ENCODE peak calls at places on chromosome 17, in four cellular contexts. D is K562, J is GM12878, E is GM12891. U is an unnamed sample.

GRCh38 chr17:14019186-14019956 is 49.9 kb upstream of the COX10 start:
- DNase-seq in D (peak; percentile 15), J (no peak), E (no peak), U (no peak)

GRCh38 chr17:74296548-74296936 is 22.5 kb downstream of the DNAI2 start:
- DNase-seq in D (peak; percentile 82), E (no peak), J (no peak), U (no peak)

GRCh38 chr17:78322327-78322857 is 37.5 kb downstream of the SOCS3 start:
- DNase-seq in E (no peak), J (no peak), D (no peak), U (no peak)

GRCh38 chr17:80889897-80890550 is 101.6 kb upstream of the CHMP6 start:
- DNase-seq in J (no peak), E (no peak), D (no peak), U (no peak)

GRCh38 chr17:1034652-1035210 is 37.8 kb downstream of the TIMM22 start:
- DNase-seq in E (no peak), D (no peak), J (no peak), U (no peak)

GRCh38 chr17:81142301-81143199 is 22.8 kb upstream of the PVALEF start:
- DNase-seq in J (peak; percentile 5), E (peak; percentile 79), D (peak; percentile 78), U (peak; percentile 67)

GRCh38 chr17:11981862-11982261 is 15.4 kb downstream of the ZNF18 start:
- DNase-seq in J (no peak), E (no peak), D (no peak), U (no peak)

GRCh38 chr17:76048025-76048605 is 21.0 kb upstream of the EVPL start:
- DNase-seq in J (no peak), E (no peak), D (no peak), U (no peak)

GRCh38 chr17:30323895-30324319 is 9.9 kb downstream of the TMIGD1 start:
- DNase-seq in J (no peak), D (no peak), E (no peak), U (peak; percentile 56)

GRCh38 chr17:21301593-21302550 is 17.4 kb downstream of the MAP2K3 start:
- DNase-seq in J (no peak), E (no peak), D (no peak), U (no peak)

GRCh38 chr17:31588512-31588911 is 197.0 kb downstream of the RAB11FIP4 start:
- DNase-seq in J (no peak), D (no peak), E (no peak), U (no peak)

GRCh38 chr17:48012151-48012520 is 25.5 kb downstream of the COPZ2 start:
- DNase-seq in J (no peak), D (peak; percentile 91), E (peak; percentile 80), U (peak; percentile 47)

GRCh38 chr17:47352848-47353247 is 29.1 kb downstream of the EFCAB13 start:
- DNase-seq in D (no peak), E (no peak), J (no peak), U (no peak)

GRCh38 chr17:9402590-9403199 is 172.9 kb downstream of the STX8 start:
- DNase-seq in E (no peak), J (no peak), D (no peak), U (no peak)

GRCh38 chr17:27609606-27610303 is 21.2 kb upstream of the LGALS9 start:
- DNase-seq in E (no peak), J (no peak), D (peak; percentile 31), U (no peak)

GRCh38 chr17:31052187-31052889 is 42.4 kb upstream of the NF1 start:
- DNase-seq in J (no peak), D (peak; percentile 61), E (no peak), U (peak; percentile 51)

GRCh38 chr17:8893621-8894020 is 26.1 kb upstream of the PIK3R6 start:
- DNase-seq in E (no peak), J (no peak), D (no peak), U (no peak)

GRCh38 chr17:68122587-68122986 is 87.1 kb downstream of the KPNA2 start:
- DNase-seq in E (no peak), J (no peak), D (no peak), U (no peak)

GRCh38 chr17:81302861-81303326 is 7.8 kb upstream of the SLC38A10 start:
- DNase-seq in D (no peak), J (no peak), E (no peak), U (no peak)

GRCh38 chr17:77842148-77842905 is 116.2 kb upstream of the TNRC6C start:
- DNase-seq in J (no peak), E (no peak), D (no peak), U (no peak)

GRCh38 chr17:78356163-78356713 is 3.6 kb downstream of the SOCS3 start:
- DNase-seq in J (peak; percentile 97), D (no peak), E (peak; percentile 83), U (peak; percentile 70)

GRCh38 chr17:80846932-80847331 is 144.7 kb upstream of the CHMP6 start:
- DNase-seq in D (no peak), J (no peak), E (no peak), U (no peak)

GRCh38 chr17:45364531-45365390 is 47.9 kb upstream of the MAP3K14 start:
- DNase-seq in E (no peak), D (no peak), J (no peak), U (no peak)

GRCh38 chr17:8122391-8122922 is 1.4 kb downstream of the HES7 start:
- DNase-seq in D (no peak), E (no peak), J (no peak), U (no peak)

GRCh38 chr17:37708616-37709212 is 36.1 kb downstream of the HNF1B start:
- DNase-seq in J (no peak), E (no peak), D (no peak), U (no peak)

GRCh38 chr17:67544364-67544763 is 167.3 kb downstream of the PITPNC1 start:
- DNase-seq in J (no peak), E (no peak), D (no peak), U (no peak)

GRCh38 chr17:42311240-42312034 is 23.1 kb downstream of the STAT5A start:
- DNase-seq in J (no peak), D (peak; percentile 67), E (no peak), U (peak; percentile 71)

GRCh38 chr17:29151567-29151966 is 28.6 kb downstream of the MYO18A start:
- DNase-seq in E (no peak), J (no peak), D (no peak), U (no peak)

GRCh38 chr17:68821860-68822693 is 133.1 kb downstream of the ABCA8 start:
- DNase-seq in D (no peak), E (no peak), J (no peak), U (no peak)

GRCh38 chr17:17067277-17067676 is 25.0 kb downstream of the MPRIP start:
- DNase-seq in J (no peak), E (no peak), D (no peak), U (no peak)

GRCh38 chr17:34081269-34081668 is 173.8 kb upstream of the CCL2 start:
- DNase-seq in E (peak; percentile 7), J (no peak), D (peak; percentile 32), U (no peak)

GRCh38 chr17:42937712-42938596 is 26.3 kb downstream of the AARSD1 start:
- DNase-seq in D (peak; percentile 54), E (peak; percentile 40), J (no peak), U (no peak)

GRCh38 chr17:29248845-29249244 is 2.2 kb downstream of the CRYBA1 start:
- DNase-seq in J (no peak), E (no peak), D (no peak), U (no peak)

GRCh38 chr17:68385490-68386215 is 71.6 kb downstream of the WIPI1 start:
- DNase-seq in D (no peak), J (no peak), E (no peak), U (no peak)

GRCh38 chr17:79038545-79039135 is 14.7 kb downstream of the C1QTNF1 start:
- DNase-seq in D (no peak), J (no peak), E (no peak), U (no peak)

GRCh38 chr17:59838196-59838911 is 54.4 kb downstream of the TUBD1 start:
- DNase-seq in E (no peak), D (no peak), J (no peak), U (no peak)
- TF ChIP-seq POLR2AphosphoS5 in E (no peak), D (peak; percentile 12), J (peak; percentile 40), U (no peak)

GRCh38 chr17:40416671-40417070 is 1.0 kb downstream of the TOP2A start:
- DNase-seq in D (no peak), J (no peak), E (no peak), U (no peak)

GRCh38 chr17:40417609-40418427 is at the start of gene TOP2A:
- DNase-seq in J (peak; percentile 99), D (peak; percentile 100), E (peak; percentile 97), U (peak; percentile 99)

GRCh38 chr17:40417258-40417608 is 463 bp downstream of the TOP2A start:
- DNase-seq in E (no peak), J (no peak), D (no peak), U (peak; percentile 19)

GRCh38 chr17:40419559-40420331 is 2.0 kb upstream of the TOP2A start:
- DNase-seq in J (no peak), E (no peak), D (no peak), U (peak; percentile 77)

GRCh38 chr17:40418428-40418706 is 671 bp upstream of the TOP2A start:
- DNase-seq in D (no peak), E (no peak), J (no peak), U (no peak)
- TF ChIP-seq SPI1 in D (no peak), E (no peak), J (no peak), U (no peak)

DNA sequence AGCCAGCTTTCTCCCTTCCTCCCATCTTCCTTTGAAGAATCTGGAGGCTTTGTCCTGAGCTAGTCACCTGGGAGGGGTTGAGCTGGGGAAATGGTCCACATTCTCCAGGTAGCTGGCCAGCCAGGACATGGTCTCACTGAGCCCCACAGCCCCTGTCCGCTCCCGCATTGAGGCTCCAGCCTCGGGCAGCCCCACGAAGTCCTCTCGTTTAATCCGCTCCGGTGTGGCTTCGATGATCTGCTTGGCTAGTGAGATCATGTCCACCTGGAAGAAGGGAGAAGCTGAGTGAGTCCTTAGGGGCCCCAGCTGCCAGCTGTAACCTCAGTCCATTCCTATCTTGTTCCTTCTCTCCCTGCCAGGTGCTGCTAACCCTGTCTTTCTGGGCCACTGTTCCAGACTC is 2.7 kb upstream of the SPAG7 start:
- DNase-seq in D (no peak), J (no peak), E (no peak), U (no peak)
- TF ChIP-seq POLR2AphosphoS5 in D (no peak), J (no peak), E (no peak), U (no peak)

GRCh38 chr17:3049705-3050295 is 13.6 kb downstream of the OR1D5 start:
- DNase-seq in D (no peak), E (no peak), J (no peak), U (no peak)

GRCh38 chr17:3046753-3047152 is 16.7 kb downstream of the OR1D5 start:
- DNase-seq in J (no peak), E (no peak), D (no peak), U (no peak)

GRCh38 chr17:3043737-3044365 is 19.6 kb downstream of the OR1D5 start:
- DNase-seq in J (no peak), D (peak; percentile 13), E (no peak), U (no peak)

DNA sequence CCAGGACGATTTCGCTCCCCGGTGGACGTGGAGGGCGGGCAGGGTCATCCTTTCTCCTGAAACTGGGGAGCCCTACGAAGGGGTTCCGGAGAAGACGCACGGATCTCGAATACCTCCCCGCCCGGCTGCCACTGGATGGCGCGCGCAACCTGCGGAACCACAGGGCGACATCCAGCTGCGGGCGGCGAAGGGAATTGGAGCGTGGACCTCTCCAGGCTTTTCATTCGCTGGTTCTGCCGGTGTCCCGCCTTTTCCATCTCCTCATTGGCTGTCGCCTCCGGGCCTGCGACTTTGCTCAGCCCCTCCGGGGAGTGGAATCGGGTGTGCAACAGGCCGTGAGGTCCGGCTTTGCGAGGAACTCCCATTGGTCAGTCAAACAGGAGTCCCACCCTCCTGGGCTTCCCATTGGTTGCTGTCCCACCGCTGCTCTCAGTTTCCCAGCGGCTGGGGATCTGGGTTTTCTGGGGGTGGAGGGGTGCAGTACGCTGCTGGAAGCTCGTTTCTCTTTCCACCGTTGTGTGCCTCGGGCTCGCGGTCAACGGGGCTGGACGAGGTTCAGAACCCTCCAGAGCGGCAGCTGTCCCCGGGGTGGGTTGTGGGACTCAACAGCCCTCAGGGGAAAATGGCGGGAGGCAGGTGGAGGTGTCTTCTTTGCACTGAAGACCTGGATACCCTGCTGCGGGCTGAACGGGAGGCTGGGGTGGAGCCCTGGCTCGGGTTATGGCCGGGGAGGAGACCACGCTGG is 14.5 kb downstream of the OR1D5 start:
- DNase-seq in E (peak; percentile 80), D (peak; percentile 68), J (peak; percentile 78), U (peak; percentile 67)
- TF ChIP-seq SPI1 in E (no peak), D (no peak), J (no peak), U (no peak)

U was measured in HL-60.